ENCODE peak calls at places on chromosomes 4 and X, in nine cellular contexts. D is H54; L is activated CD8-positive, alpha-beta T cell treated with anti-CD3 and anti-CD28 coated beads for 36 hours; R is gastrocnemius medialis; C is activated naive CD4-positive, alpha-beta T cell; X is NAMALWA; F is NCI-H1092; A is NCI-H2029 treated with DMSO at 0.1 percent for 48 hours; K is tibial nerve. O is an unnamed sample.
A peak's percentile ranks its signal among the peaks of the same experiment; 100 is the strongest.

GRCh38 chr4:140252144-140252741 is 98.3 kb upstream of the MAML3 start:
- DNase-seq in D (no peak), L (peak; percentile 15), R (no peak), C (no peak), X (peak; percentile 18), F (peak; percentile 64), A (peak; percentile 71), K (no peak), O (no peak)

GRCh38 chr4:52265781-52266525 is 214.8 kb downstream of the SPATA18 start:
- DNase-seq in D (no peak), L (no peak), R (no peak), C (no peak), X (no peak), F (peak; percentile 31), A (no peak), K (no peak), O (no peak)

GRCh38 chr4:107736924-107737448 is 17.0 kb upstream of the PAPSS1 start:
- DNase-seq in D (peak; percentile 22), L (peak; percentile 39), R (no peak), C (peak; percentile 1), X (peak; percentile 68), F (peak; percentile 24), A (peak; percentile 58), K (no peak), O (no peak)

GRCh38 chrX:70434914-70435586 is 9.6 kb upstream of the DLG3 start:
- DNase-seq in D (no peak), L (peak; percentile 43), R (peak; percentile 13), C (no peak), X (no peak), F (no peak), A (no peak), K (no peak), O (peak; percentile 9)

GRCh38 chr4:119750771-119751170 is 122.2 kb upstream of the PDE5A start:
- DNase-seq in D (no peak), L (no peak), R (no peak), C (no peak), X (no peak), F (no peak), A (no peak), K (no peak), O (no peak)

GRCh38 chr4:74631338-74631737 is 163.0 kb downstream of the BTC start:
- DNase-seq in D (no peak), L (no peak), R (no peak), C (no peak), X (no peak), F (no peak), A (no peak), K (no peak), O (no peak)

GRCh38 chr4:102439835-102440234 is 61.3 kb upstream of the NFKB1 start:
- DNase-seq in D (no peak), L (no peak), R (no peak), C (no peak), X (no peak), F (no peak), A (no peak), K (no peak), O (no peak)

GRCh38 chr4:184475096-184475461 is 729 bp upstream of the IRF2 start:
- DNase-seq in D (peak; percentile 15), L (peak; percentile 81), R (peak; percentile 52), C (peak; percentile 54), X (peak; percentile 65), F (no peak), A (peak; percentile 9), K (no peak), O (no peak)

GRCh38 chr4:156575430-156576073 is 396.0 kb downstream of the PDGFC start:
- DNase-seq in D (no peak), L (no peak), R (no peak), C (no peak), X (no peak), F (no peak), A (no peak), K (no peak), O (no peak)

GRCh38 chr4:172104534-172104933 is 291.3 kb downstream of the GALNTL6 start:
- DNase-seq in D (no peak), L (no peak), R (no peak), C (no peak), X (no peak), F (no peak), A (no peak), K (no peak), O (no peak)